ENCODE peak calls at places on chromosome 3, in five cellular contexts. E, I, S, U and A are unnamed samples.

GRCh38 chr3:40450438-40450837 is 6.7 kb upstream of the RPL14 start:
- DNase-seq in E (no peak), I (no peak), S (no peak), U (no peak), A (no peak)

GRCh38 chr3:101081990-101082389 is 88.8 kb upstream of the ABI3BP start:
- DNase-seq in E (no peak), I (no peak), S (no peak), U (no peak), A (no peak)

GRCh38 chr3:22542311-22542710 is 660.8 kb upstream of the UBE2E2 start:
- DNase-seq in E (no peak), I (no peak), S (no peak), U (no peak), A (no peak)

GRCh38 chr3:52798978-52799476 is 4.4 kb downstream of the ITIH3 start:
- DNase-seq in E (no peak), I (peak), S (peak), U (peak), A (peak)

GRCh38 chr3:177781686-177782161 is 584.4 kb upstream of the TBL1XR1 start:
- DNase-seq in E (no peak), I (no peak), S (no peak), U (no peak), A (no peak)

GRCh38 chr3:109177888-109178287 is 41.4 kb downstream of the C3orf85 start:
- DNase-seq in E (no peak), I (no peak), S (no peak), U (no peak), A (no peak)

GRCh38 chr3:42499478-42499871 is 3.0 kb upstream of the VIPR1 start:
- DNase-seq in E (no peak), I (no peak), S (no peak), U (no peak), A (no peak)

GRCh38 chr3:151213881-151214280 is 10.9 kb upstream of the GPR171 start:
- DNase-seq in E (no peak), I (no peak), S (no peak), U (no peak), A (no peak)

GRCh38 chr3:65672876-65673815 is 365.6 kb downstream of the MAGI1 start:
- DNase-seq in E (no peak), I (peak), S (peak), U (peak), A (peak)

GRCh38 chr3:169627789-169628188 is 35.7 kb downstream of the MECOM start:
- DNase-seq in E (no peak), I (no peak), S (no peak), U (no peak), A (no peak)

GRCh38 chr3:96214941-96215340 is 599.5 kb upstream of the EPHA6 start:
- DNase-seq in E (no peak), I (no peak), S (no peak), U (no peak), A (no peak)

GRCh38 chr3:177624523-177625495 is 427.5 kb upstream of the TBL1XR1 start:
- DNase-seq in E (no peak), I (peak), S (no peak), U (no peak), A (no peak)

GRCh38 chr3:147613710-147614109 is 204.5 kb downstream of the ZIC1 start:
- DNase-seq in E (no peak), I (no peak), S (no peak), U (no peak), A (no peak)

GRCh38 chr3:127772273-127772672 is 50.0 kb downstream of the MGLL start:
- DNase-seq in E (no peak), I (no peak), S (no peak), U (no peak), A (no peak)

GRCh38 chr3:52121459-52121795 is 32.8 kb downstream of the POC1A start:
- DNase-seq in E (no peak), I (no peak), S (no peak), U (no peak), A (no peak)

GRCh38 chr3:172191629-172192028 is 152.3 kb downstream of the FNDC3B start:
- DNase-seq in E (no peak), I (no peak), S (no peak), U (no peak), A (no peak)

GRCh38 chr3:27939940-27940339 is 217.8 kb upstream of the EOMES start:
- DNase-seq in E (no peak), I (peak), S (no peak), U (no peak), A (no peak)

GRCh38 chr3:56620371-56620770 is 62.7 kb downstream of the TASOR start:
- DNase-seq in E (no peak), I (no peak), S (no peak), U (no peak), A (no peak)

GRCh38 chr3:149009732-149010131 is 18.4 kb downstream of the GYG1 start:
- DNase-seq in E (no peak), I (no peak), S (no peak), U (no peak), A (no peak)

GRCh38 chr3:37481986-37482385 is 307.6 kb upstream of the LRRFIP2 start:
- DNase-seq in E (no peak), I (no peak), S (no peak), U (no peak), A (no peak)

GRCh38 chr3:187968883-187969580 is 184.9 kb upstream of the LPP start:
- DNase-seq in E (no peak), I (peak), S (no peak), U (no peak), A (no peak)

GRCh38 chr3:187165144-187165543 is 25.8 kb upstream of the RPL39L start:
- DNase-seq in E (no peak), I (peak), S (peak), U (peak), A (peak)

GRCh38 chr3:131526801-131527347 is 24.1 kb upstream of the MRPL3 start:
- DNase-seq in E (no peak), I (peak), S (no peak), U (peak), A (no peak)

GRCh38 chr3:39445927-39446326 is 21.6 kb upstream of the MOBP start:
- DNase-seq in E (no peak), I (no peak), S (no peak), U (no peak), A (no peak)

GRCh38 chr3:110362756-110363155 is 708.9 kb upstream of the NECTIN3 start:
- DNase-seq in E (no peak), I (no peak), S (no peak), U (no peak), A (no peak)

GRCh38 chr3:184354121-184354728 is 7.2 kb downstream of the CLCN2 start:
- DNase-seq in E (no peak), I (peak), S (peak), U (peak), A (peak)

GRCh38 chr3:15205934-15206661 is at the start of gene CAPN7:
- DNase-seq in E (peak), I (peak), S (peak), U (peak), A (peak)

GRCh38 chr3:101836907-101837598 is 12.3 kb upstream of the NFKBIZ start:
- DNase-seq in E (no peak), I (no peak), S (no peak), U (no peak), A (no peak)

GRCh38 chr3:129003578-129004112 is 2.5 kb downstream of the EFCC1 start:
- DNase-seq in E (no peak), I (peak), S (peak), U (no peak), A (no peak)

GRCh38 chr3:11555211-11555782 is 88.4 kb downstream of the VGLL4 start:
- DNase-seq in E (no peak), I (no peak), S (no peak), U (no peak), A (no peak)

GRCh38 chr3:158108596-158108995 is 1.3 kb upstream of the RSRC1 start:
- DNase-seq in E (no peak), I (no peak), S (no peak), U (no peak), A (no peak)

GRCh38 chr3:49172616-49173041 is 1.2 kb downstream of the KLHDC8B start:
- DNase-seq in E (no peak), I (no peak), S (no peak), U (no peak), A (no peak)

GRCh38 chr3:114903213-114903612 is 243.9 kb downstream of the ZBTB20 start:
- DNase-seq in E (no peak), I (no peak), S (no peak), U (no peak), A (no peak)

GRCh38 chr3:171506743-171507319 is 46.6 kb upstream of the TNIK start:
- DNase-seq in E (no peak), I (no peak), S (no peak), U (no peak), A (no peak)

GRCh38 chr3:194990454-194991337 is 280.3 kb downstream of the XXYLT1 start:
- DNase-seq in E (no peak), I (no peak), S (no peak), U (no peak), A (no peak)

GRCh38 chr3:194272221-194272620 is 78.9 kb downstream of the CPN2 start:
- DNase-seq in E (no peak), I (no peak), S (no peak), U (no peak), A (no peak)

GRCh38 chr3:11535207-11535960 is 108.3 kb downstream of the VGLL4 start:
- DNase-seq in E (no peak), I (no peak), S (no peak), U (no peak), A (no peak)

GRCh38 chr3:168117853-168118313 is 22.2 kb upstream of the GOLIM4 start:
- DNase-seq in E (no peak), I (peak), S (no peak), U (peak), A (no peak)

GRCh38 chr3:139493826-139494385 is 17.6 kb upstream of the RBP2 start:
- DNase-seq in E (no peak), I (no peak), S (no peak), U (no peak), A (no peak)

GRCh38 chr3:139491027-139491700 is 14.8 kb upstream of the RBP2 start:
- DNase-seq in E (no peak), I (peak), S (peak), U (no peak), A (no peak)

GRCh38 chr3:139491966-139492365 is 15.7 kb upstream of the RBP2 start:
- DNase-seq in E (no peak), I (no peak), S (no peak), U (no peak), A (no peak)
- TF ChIP-seq FOXM1 in E (no peak), I (no peak), S (no peak), U (no peak), A (no peak)

DNA sequence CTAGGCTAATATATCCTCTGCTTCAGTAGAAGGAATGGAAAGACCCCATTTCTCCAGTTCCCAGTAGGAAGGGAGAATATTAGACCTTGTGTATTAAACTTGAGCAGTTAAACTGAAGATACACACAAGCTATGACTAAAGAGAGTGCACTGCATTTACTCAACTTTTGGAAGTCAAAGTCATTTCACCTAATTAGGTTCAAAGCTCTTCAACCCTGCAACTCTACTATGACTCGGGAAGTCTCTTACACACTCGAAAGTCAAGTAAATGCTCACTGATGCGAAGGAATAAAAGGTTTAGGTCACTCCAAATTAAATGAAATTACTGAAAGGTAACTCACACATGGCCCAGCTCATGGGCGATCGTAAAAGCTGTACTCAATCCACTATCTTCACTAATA is 33.8 kb downstream of the ADAMTS9 start:
- DNase-seq in E (no peak), I (no peak), S (no peak), U (no peak), A (no peak)
- TF ChIP-seq FOXM1 in E (no peak), I (no peak), S (no peak), U (no peak), A (no peak)

GRCh38 chr3:126108689-126109075 is 24.8 kb upstream of the SLC41A3 start:
- DNase-seq in E (no peak), I (no peak), S (no peak), U (no peak), A (no peak)

GRCh38 chr3:126110431-126111125 is 26.7 kb upstream of the SLC41A3 start:
- DNase-seq in E (no peak), I (no peak), S (no peak), U (no peak), A (no peak)

GRCh38 chr3:126109146-126109859 is 25.4 kb upstream of the SLC41A3 start:
- DNase-seq in E (no peak), I (no peak), S (no peak), U (no peak), A (no peak)

GRCh38 chr3:126111126-126111551 is 27.2 kb upstream of the SLC41A3 start:
- DNase-seq in E (no peak), I (no peak), S (peak), U (no peak), A (no peak)

DNA sequence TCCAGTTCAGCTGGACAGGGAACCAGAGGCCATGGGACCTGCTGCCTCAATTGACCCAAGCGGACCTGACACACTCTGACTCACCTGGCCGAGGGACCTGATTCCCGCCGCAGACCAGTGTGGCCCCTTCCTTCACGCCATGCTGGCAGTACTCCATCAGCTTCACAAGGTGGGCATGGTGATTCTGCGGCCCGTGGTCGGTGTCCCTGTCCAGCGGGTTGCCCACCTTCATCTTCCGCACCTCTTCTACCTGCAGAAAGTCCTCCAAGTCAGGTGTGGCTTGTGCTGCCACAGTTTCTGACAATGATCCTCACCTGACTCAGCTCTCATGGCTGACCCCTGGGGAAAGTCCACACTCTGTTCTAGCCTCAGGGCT is 25.9 kb upstream of the SLC41A3 start:
- DNase-seq in E (no peak), I (no peak), S (no peak), U (no peak), A (no peak)
- TF ChIP-seq FOXM1 in E (no peak), I (no peak), S (no peak), U (no peak), A (no peak)

GRCh38 chr3:141928626-141929270 is 52.3 kb downstream of the ATP1B3 start:
- DNase-seq in E (no peak), I (no peak), S (no peak), U (no peak), A (no peak)
- TF ChIP-seq FOXM1 in E (no peak), I (no peak), S (no peak), U (no peak), A (no peak)

GRCh38 chr3:13085081-13085845 is 12.0 kb upstream of the IQSEC1 start:
- DNase-seq in E (no peak), I (no peak), S (no peak), U (peak), A (no peak)

GRCh38 chr3:13083254-13083653 is 10.0 kb upstream of the IQSEC1 start:
- DNase-seq in E (no peak), I (no peak), S (no peak), U (no peak), A (no peak)

GRCh38 chr3:13085846-13086179 is 12.6 kb upstream of the IQSEC1 start:
- DNase-seq in E (no peak), I (no peak), S (no peak), U (no peak), A (no peak)

GRCh38 chr3:13082677-13083076 is 9.4 kb upstream of the IQSEC1 start:
- DNase-seq in E (no peak), I (no peak), S (no peak), U (no peak), A (no peak)

GRCh38 chr3:13083898-13084297 is 10.7 kb upstream of the IQSEC1 start:
- DNase-seq in E (peak), I (no peak), S (no peak), U (no peak), A (no peak)
- TF ChIP-seq FOXM1 in E (peak), I (no peak), S (no peak), U (no peak), A (no peak)

GRCh38 chr3:57972421-57973111 is 35.7 kb upstream of the FLNB start:
- DNase-seq in E (no peak), I (no peak), S (no peak), U (no peak), A (no peak)

GRCh38 chr3:57977755-57978715 is 30.2 kb upstream of the FLNB start:
- DNase-seq in E (no peak), I (peak), S (peak), U (no peak), A (no peak)

GRCh38 chr3:57971975-57972374 is 36.2 kb upstream of the FLNB start:
- DNase-seq in E (no peak), I (no peak), S (no peak), U (no peak), A (no peak)

GRCh38 chr3:57973715-57974477 is 34.3 kb upstream of the FLNB start:
- DNase-seq in E (no peak), I (no peak), S (no peak), U (no peak), A (no peak)

GRCh38 chr3:57974796-57975388 is 33.3 kb upstream of the FLNB start:
- DNase-seq in E (no peak), I (peak), S (peak), U (peak), A (no peak)
- TF ChIP-seq FOXM1 in E (no peak), I (no peak), S (peak), U (no peak), A (no peak)

GRCh38 chr3:132659370-132660055 is at the start of gene ACAD11:
- DNase-seq in E (peak), I (peak), S (peak), U (peak), A (peak)
- TF ChIP-seq FOXM1 in E (no peak), I (no peak), S (no peak), U (no peak), A (no peak)

GRCh38 chr3:113065336-113065735 is 74.6 kb downstream of the GTPBP8 start:
- DNase-seq in E (no peak), I (no peak), S (no peak), U (no peak), A (no peak)

GRCh38 chr3:113070226-113071220 is 79.7 kb downstream of the GTPBP8 start:
- DNase-seq in E (no peak), I (peak), S (no peak), U (no peak), A (no peak)
- TF ChIP-seq FOXM1 in E (no peak), I (no peak), S (no peak), U (no peak), A (no peak)